ENCODE peak calls at places on chromosomes 5 and 9, in ten cellular contexts. M is ovary; J is A549; E is CD4-positive, alpha-beta T cell; G is hepatocyte; D is esophagus squamous epithelium; B is heart right ventricle; V is fibroblast of lung; C is PC-3; H is OCI-LY7. K is an unnamed sample.

GRCh38 chr5:65076251-65076869 is 307.6 kb downstream of the CWC27 start:
- DNase-seq in E (peak), M (peak), H (peak), G (peak), C (peak), V (peak), B (no peak), D (no peak), J (peak), K (peak)

GRCh38 chr5:109511980-109512744 is 102.4 kb upstream of the PJA2 start:
- DNase-seq in E (no peak), C (no peak), M (no peak), B (no peak), D (no peak), V (no peak), J (no peak), G (no peak), H (no peak), K (no peak)

GRCh38 chr5:149799119-149799623 is 69.1 kb downstream of the PPARGC1B start:
- DNase-seq in J (peak), V (peak), D (no peak), C (peak), H (no peak), B (no peak), G (peak), M (peak), E (no peak), K (no peak)

GRCh38 chr5:159001247-159001646 is 98.5 kb downstream of the EBF1 start:
- DNase-seq in H (no peak), M (no peak), G (no peak), C (no peak), E (no peak), D (no peak), B (no peak), J (no peak), V (no peak), K (peak)

GRCh38 chr5:105501315-105501714 is 1938.7 kb upstream of the NUDT12 start:
- DNase-seq in E (no peak), V (no peak), G (no peak), H (no peak), B (no peak), J (no peak), C (no peak), M (no peak), D (no peak), K (no peak)

GRCh38 chr5:3684118-3684517 is 88.5 kb downstream of the IRX1 start:
- DNase-seq in G (no peak), V (no peak), H (no peak), D (no peak), M (no peak), J (no peak), E (no peak), C (no peak), B (no peak), K (no peak)

GRCh38 chr9:2570615-2571479 is 50.7 kb upstream of the VLDLR start:
- DNase-seq in V (peak), J (peak), B (peak), G (peak), M (peak), D (no peak), E (no peak), H (no peak), C (peak), K (peak)

GRCh38 chr9:33161011-33161588 is 6.0 kb downstream of the B4GALT1 start:
- DNase-seq in M (peak), V (peak), J (peak), B (peak), H (no peak), G (peak), D (no peak), C (peak), E (peak), K (peak)

GRCh38 chr5:66206465-66206864 is 62.4 kb downstream of the SREK1 start:
- DNase-seq in H (no peak), B (no peak), D (no peak), M (no peak), C (no peak), G (no peak), V (no peak), E (no peak), J (no peak), K (no peak)
- TF ChIP-seq CTCF in H (no peak), B (no peak), D (no peak), M (no peak), C (no peak), G (no peak), V (no peak), E (no peak), J (no peak), K (no peak)

GRCh38 chr5:77847814-77848290 is 71.7 kb upstream of the TBCA start:
- DNase-seq in E (no peak), B (no peak), M (no peak), V (no peak), D (no peak), G (no peak), J (no peak), C (no peak), H (no peak), K (no peak)
- H3K27ac ChIP-seq in E (no peak), B (no peak), M (no peak), V (no peak), D (no peak), G (no peak), J (no peak), C (no peak), H (no peak), K (no peak)

DNA sequence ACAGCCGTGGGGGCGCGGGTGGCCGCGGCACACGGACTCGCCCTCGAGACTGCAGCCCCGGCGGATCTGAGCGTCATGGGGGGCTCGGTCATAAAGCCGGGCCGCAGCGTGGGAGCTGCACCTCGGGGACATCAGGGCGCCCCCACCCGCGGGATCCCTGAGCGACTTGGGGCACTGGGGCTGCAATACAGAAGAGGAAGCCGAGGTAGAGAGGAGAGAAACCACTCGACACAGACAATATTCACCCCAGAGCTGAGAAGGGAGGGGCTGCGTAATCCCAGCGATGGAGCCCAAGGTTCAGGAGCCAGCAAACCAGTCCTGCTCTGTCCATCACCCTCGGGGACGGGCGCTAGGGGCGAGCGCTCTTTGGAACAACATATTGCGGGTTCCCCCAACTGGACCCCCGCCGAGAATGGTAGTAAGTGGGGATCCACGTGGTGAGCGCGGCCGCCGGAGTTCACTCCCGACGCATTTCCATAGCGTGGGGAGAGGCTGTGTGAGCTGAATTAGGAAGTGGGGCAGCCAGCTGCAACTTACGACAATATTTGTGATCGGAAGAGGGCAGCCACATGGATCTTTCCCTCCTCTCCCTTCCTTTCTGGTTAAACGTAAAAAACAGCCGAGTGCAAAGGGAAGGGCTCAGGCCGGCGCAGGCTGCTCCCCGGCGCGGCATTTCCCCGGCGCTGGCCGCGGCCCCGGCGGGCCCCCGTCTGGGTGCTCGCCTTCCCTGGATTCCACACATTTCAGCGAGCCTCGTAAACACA is 9.9 kb downstream of the PTCH1 start:
- DNase-seq in D (no peak), V (peak), J (peak), C (peak), G (peak), B (peak), H (peak), E (peak), M (peak), K (peak)
- TF ChIP-seq CTCF in D (no peak), V (no peak), J (peak), C (no peak), G (no peak), B (no peak), H (peak), E (no peak), M (no peak), K (no peak)

GRCh38 chr5:113804264-113804663 is 290.8 kb downstream of the YTHDC2 start:
- DNase-seq in D (no peak), J (no peak), V (peak), M (no peak), B (no peak), C (peak), E (no peak), H (no peak), G (no peak), K (no peak)

GRCh38 chr5:113806823-113807222 is 293.3 kb downstream of the YTHDC2 start:
- DNase-seq in G (peak), M (peak), E (no peak), D (no peak), V (peak), B (no peak), H (no peak), J (no peak), C (no peak), K (peak)

GRCh38 chr5:113807384-113808053 is 294.0 kb downstream of the YTHDC2 start:
- DNase-seq in E (no peak), M (peak), H (no peak), D (no peak), J (no peak), B (no peak), V (peak), C (no peak), G (peak), K (peak)

GRCh38 chr5:113804943-113805342 is 291.4 kb downstream of the YTHDC2 start:
- DNase-seq in J (no peak), C (no peak), V (no peak), B (no peak), E (no peak), M (no peak), D (no peak), H (no peak), G (no peak), K (no peak)

DNA sequence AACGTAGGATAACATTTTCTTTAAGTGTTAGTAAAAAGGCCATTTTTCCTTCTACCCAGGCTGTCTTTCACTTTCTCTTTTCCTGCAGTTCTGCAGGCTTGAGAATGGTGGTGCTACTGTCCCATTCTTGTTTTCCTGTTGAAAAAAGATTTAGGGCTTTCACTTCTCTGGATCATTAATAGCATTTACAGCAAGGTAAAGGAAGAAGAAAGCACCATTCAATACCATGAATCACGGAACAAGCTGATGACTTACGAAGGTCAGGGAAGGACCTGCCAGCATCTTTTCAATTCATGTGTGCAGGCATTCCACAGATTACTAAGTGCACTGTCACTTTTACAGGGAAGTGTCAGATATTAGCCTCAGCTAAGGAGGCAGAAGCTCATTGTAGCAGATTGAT is 292.8 kb downstream of the YTHDC2 start:
- DNase-seq in H (no peak), D (no peak), C (peak), M (no peak), E (no peak), G (no peak), B (no peak), V (peak), J (no peak), K (peak)
- H3K27ac ChIP-seq in H (no peak), D (no peak), C (no peak), M (peak), E (no peak), G (peak), B (no peak), V (no peak), J (no peak), K (peak)

GRCh38 chr9:78874056-78874455 is 577.1 kb downstream of the PSAT1 start:
- DNase-seq in M (no peak), G (no peak), V (no peak), B (no peak), E (no peak), C (no peak), J (no peak), D (no peak), H (no peak), K (no peak)

GRCh38 chr9:78871086-78871451 is 574.1 kb downstream of the PSAT1 start:
- DNase-seq in H (no peak), B (no peak), M (no peak), D (no peak), G (no peak), C (no peak), E (no peak), J (peak), V (no peak), K (no peak)

GRCh38 chr9:78865757-78866156 is 568.8 kb downstream of the PSAT1 start:
- DNase-seq in E (no peak), M (no peak), G (no peak), H (no peak), B (no peak), J (peak), V (no peak), C (no peak), D (no peak), K (no peak)

GRCh38 chr9:78866228-78867132 is 569.6 kb downstream of the PSAT1 start:
- DNase-seq in E (no peak), M (no peak), V (peak), J (peak), D (no peak), G (peak), H (no peak), B (no peak), C (peak), K (peak)

GRCh38 chr9:78871452-78872331 is 574.8 kb downstream of the PSAT1 start:
- DNase-seq in D (no peak), M (no peak), J (peak), B (no peak), H (no peak), V (peak), E (no peak), C (peak), G (peak), K (peak)
- TF ChIP-seq CTCF in D (no peak), M (no peak), J (no peak), B (no peak), H (no peak), V (no peak), E (no peak), C (no peak), G (no peak), K (no peak)

GRCh38 chr9:134898319-134898718 is 17.7 kb downstream of the FCN2 start:
- DNase-seq in G (no peak), E (no peak), D (no peak), H (no peak), M (no peak), C (no peak), J (no peak), V (no peak), B (no peak), K (no peak)
- H3K27ac ChIP-seq in G (no peak), E (no peak), D (no peak), H (no peak), M (no peak), C (no peak), J (no peak), V (no peak), B (peak), K (no peak)

GRCh38 chr5:61004448-61004847 is 59.4 kb downstream of the NDUFAF2 start:
- DNase-seq in J (no peak), V (peak), D (no peak), G (no peak), H (no peak), M (no peak), E (no peak), B (no peak), C (no peak), K (no peak)
- TF ChIP-seq CTCF in J (no peak), V (no peak), D (no peak), G (no peak), H (no peak), M (no peak), E (no peak), B (no peak), C (no peak), K (no peak)

DNA sequence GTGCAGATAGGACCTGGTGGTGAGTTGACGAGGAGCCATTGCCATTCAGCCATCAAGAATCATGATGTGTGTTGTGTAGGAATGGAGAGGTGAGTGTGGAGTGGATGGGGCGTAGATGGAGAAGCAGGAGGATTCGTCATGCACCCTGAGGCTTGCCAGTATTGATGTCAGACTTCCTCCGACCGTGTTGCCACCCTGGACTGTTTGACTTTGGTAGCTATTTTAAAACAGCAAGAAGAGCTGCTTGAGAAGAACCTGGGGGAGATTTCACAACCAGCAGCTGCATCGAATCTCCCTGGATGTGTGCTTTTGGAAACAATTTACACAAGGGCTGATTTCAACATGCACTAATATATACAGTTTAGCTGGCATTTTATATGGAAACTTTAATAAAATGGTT is 64.3 kb downstream of the TMC1 start:
- DNase-seq in V (peak), H (no peak), C (peak), E (no peak), M (no peak), D (no peak), G (no peak), B (no peak), J (peak), K (no peak)
- H3K27ac ChIP-seq in V (no peak), H (no peak), C (peak), E (no peak), M (no peak), D (peak), G (peak), B (no peak), J (peak), K (no peak)

GRCh38 chr5:138637256-138637655 is 62.1 kb upstream of the HSPA9 start:
- DNase-seq in C (no peak), H (no peak), G (no peak), D (no peak), B (no peak), V (no peak), E (no peak), M (no peak), J (no peak), K (no peak)
- TF ChIP-seq CTCF in C (no peak), H (no peak), G (no peak), D (no peak), B (no peak), V (no peak), E (no peak), M (no peak), J (no peak), K (no peak)

K was measured in cardiac muscle cell.